ENCODE peak calls at places on chromosomes 12 and 14, in eight cellular contexts. J is HS-5; T is stimulated activated CD4-positive, alpha-beta T cell treated with anti-CD3 and anti-CD28 coated beads, Interleukin-1b, Interleukin-23, amount 100 ng/mL, for 24 hours; G is gastrocnemius medialis; Q is GM19239; S is A549; X is activated naive CD4-positive, alpha-beta T cell; I is adipocyte. K is an unnamed sample.

GRCh38 chr12:116955382-116956021 is 44.8 kb downstream of the FBXW8 start:
- DNase-seq in T (no peak), I (peak), G (peak), S (peak), J (no peak), Q (no peak), X (no peak), K (no peak)

GRCh38 chr12:20007331-20007730 is 361.0 kb upstream of the PDE3A start:
- DNase-seq in Q (no peak), I (peak), J (peak), G (no peak), X (no peak), T (no peak), S (no peak), K (no peak)

GRCh38 chr12:93502802-93503623 is 35.7 kb downstream of the MRPL42 start:
- DNase-seq in J (no peak), Q (no peak), T (peak), G (no peak), I (peak), X (no peak), S (peak), K (peak)

GRCh38 chr12:12645485-12645884 is 33.8 kb downstream of the CREBL2 start:
- DNase-seq in G (no peak), Q (peak), J (no peak), I (peak), T (no peak), S (peak), X (no peak), K (no peak)

GRCh38 chr12:121301876-121302275 is 5.4 kb upstream of the CAMKK2 start:
- DNase-seq in G (no peak), T (no peak), J (no peak), Q (no peak), X (no peak), S (no peak), I (peak), K (no peak)

GRCh38 chr12:90514325-90514724 is 440.7 kb downstream of the CCER1 start:
- DNase-seq in X (no peak), Q (no peak), J (no peak), I (peak), T (no peak), G (no peak), S (no peak), K (no peak)

GRCh38 chr12:118189761-118190181 is 53.8 kb downstream of the PEBP1 start:
- DNase-seq in S (no peak), I (peak), X (no peak), J (no peak), Q (no peak), T (no peak), G (no peak), K (no peak)

GRCh38 chr14:73785834-73786631 is 65.6 kb upstream of the PTGR2 start:
- DNase-seq in Q (no peak), X (no peak), J (peak), T (no peak), G (peak), I (peak), S (peak), K (no peak)

GRCh38 chr14:68394719-68395117 is 398.1 kb downstream of the ZFP36L1 start:
- DNase-seq in S (no peak), J (no peak), T (no peak), X (no peak), G (no peak), I (no peak), Q (no peak), K (peak)

GRCh38 chr14:44531648-44532047 is 24.6 kb upstream of the FSCB start:
- DNase-seq in X (no peak), T (no peak), I (no peak), J (no peak), S (no peak), G (no peak), Q (no peak), K (no peak)

GRCh38 chr12:108568653-108569154 is 6.3 kb downstream of the ISCU start:
- DNase-seq in I (no peak), X (no peak), T (no peak), J (no peak), G (no peak), S (no peak), Q (peak), K (no peak)

GRCh38 chr14:23521785-23522640 is 29.6 kb downstream of the ZFHX2 start:
- DNase-seq in X (no peak), J (no peak), Q (no peak), S (no peak), I (no peak), G (no peak), T (no peak), K (no peak)

GRCh38 chr12:98456583-98457573 is 58.5 kb upstream of the TMPO start:
- DNase-seq in G (no peak), Q (no peak), J (no peak), T (no peak), S (no peak), I (peak), X (no peak), K (peak)

GRCh38 chr14:101584049-101584859 is 23.0 kb downstream of the DIO3 start:
- DNase-seq in I (peak), X (no peak), J (peak), G (peak), T (no peak), Q (no peak), S (no peak), K (no peak)

GRCh38 chr12:111437816-111438454 is 32.2 kb downstream of the SH2B3 start:
- DNase-seq in Q (no peak), G (no peak), S (no peak), I (peak), X (no peak), T (no peak), J (peak), K (no peak)

GRCh38 chr12:70609203-70609602 is 28.0 kb downstream of the PTPRB start:
- DNase-seq in X (no peak), I (no peak), T (no peak), S (no peak), J (no peak), G (no peak), Q (no peak), K (no peak)

GRCh38 chr12:109571773-109572505 is 1.4 kb downstream of the MMAB start:
- DNase-seq in G (no peak), I (no peak), Q (no peak), J (no peak), S (no peak), X (no peak), T (no peak), K (no peak)

GRCh38 chr12:113858828-113859386 is 107.2 kb downstream of the RBM19 start:
- DNase-seq in T (no peak), J (no peak), S (no peak), X (no peak), G (no peak), Q (no peak), I (no peak), K (no peak)

GRCh38 chr14:96592591-96593388 is 90.6 kb downstream of the PAPOLA start:
- DNase-seq in X (no peak), G (no peak), T (peak), Q (peak), I (peak), J (no peak), S (peak), K (peak)

GRCh38 chr12:4133636-4134433 is 139.7 kb upstream of the CCND2 start:
- DNase-seq in Q (no peak), T (no peak), J (no peak), G (no peak), X (no peak), I (no peak), S (no peak), K (no peak)

GRCh38 chr14:88868558-88869159 is 44.2 kb downstream of the TTC8 start:
- DNase-seq in G (no peak), I (peak), J (no peak), Q (no peak), T (no peak), S (peak), X (no peak), K (no peak)

GRCh38 chr14:37270629-37271028 is 72.9 kb downstream of the MIPOL1 start:
- DNase-seq in G (no peak), J (no peak), Q (no peak), T (no peak), X (no peak), S (no peak), I (no peak), K (no peak)

GRCh38 chr14:57199911-57200310 is 68.8 kb downstream of the EXOC5 start:
- DNase-seq in J (peak), X (no peak), T (no peak), G (no peak), Q (no peak), I (peak), S (peak), K (no peak)

GRCh38 chr12:87425942-87426554 is 603.2 kb downstream of the C12orf50 start:
- DNase-seq in X (no peak), J (no peak), S (peak), G (no peak), T (no peak), Q (no peak), I (no peak), K (no peak)

GRCh38 chr14:89457007-89457406 is 40.0 kb upstream of the FOXN3 start:
- DNase-seq in J (no peak), Q (no peak), S (no peak), G (no peak), X (no peak), I (no peak), T (no peak), K (no peak)

GRCh38 chr12:57216931-57217871 is 607 bp downstream of the NXPH4 start:
- DNase-seq in S (no peak), G (no peak), J (no peak), X (no peak), I (peak), T (no peak), Q (no peak), K (no peak)

K was measured in H1.